ENCODE peak calls at places on chromosomes 4 and X, in ten cellular contexts. R is naive B cell; C is NCI-H1436; I is GF-D8; T is SJSA1; P is astrocyte; N is GM18507; Y is fibroblast of pulmonary artery; H is activated naive CD8-positive, alpha-beta T cell treated with anti-CD3 and anti-CD28 coated beads, Interleukin-2, amount 10 ng/mL, durations not matched to agents 7 days and 5 days; U is NCI-H2029 treated with DMSO at 0.1 percent for 48 hours. Z is an unnamed sample.

GRCh38 chr4:3248811-3249661 is at the start of gene MSANTD1:
- DNase-seq in U (no peak), R (no peak), T (no peak), Y (peak; percentile 60), C (no peak), H (no peak), N (no peak), I (no peak), P (no peak), Z (peak; percentile 36)

GRCh38 chr4:146699910-146700309 is 61.2 kb downstream of the POU4F2 start:
- DNase-seq in Y (no peak), T (no peak), R (no peak), U (no peak), I (no peak), H (no peak), P (no peak), N (no peak), C (no peak), Z (no peak)

GRCh38 chr4:78613522-78614311 is 62.1 kb downstream of the ANXA3 start:
- DNase-seq in H (no peak), R (peak; percentile 48), Y (no peak), C (peak; percentile 14), I (peak; percentile 66), U (peak; percentile 7), N (no peak), P (no peak), T (no peak), Z (no peak)

GRCh38 chr4:5785806-5786680 is 75.0 kb downstream of the EVC start:
- DNase-seq in H (no peak), Y (peak; percentile 79), T (no peak), U (no peak), R (no peak), N (no peak), I (no peak), C (no peak), P (peak; percentile 79), Z (peak; percentile 57)

GRCh38 chr4:166481739-166482138 is 608.7 kb downstream of the TLL1 start:
- DNase-seq in H (no peak), R (no peak), I (no peak), Y (no peak), P (no peak), U (no peak), C (no peak), N (no peak), T (no peak), Z (no peak)

GRCh38 chr4:2364654-2365053 is 53.8 kb downstream of the ZFYVE28 start:
- DNase-seq in C (no peak), P (peak; percentile 44), U (no peak), H (peak; percentile 79), Y (peak; percentile 53), T (no peak), R (peak; percentile 64), I (no peak), N (no peak), Z (no peak)

GRCh38 chrX:1322393-1322792 is 14.2 kb upstream of the IL3RA start:
- DNase-seq in R (no peak), P (no peak), Y (no peak), T (no peak), U (no peak), H (peak; percentile 44), C (no peak), N (no peak), I (peak; percentile 9), Z (peak; percentile 45)

GRCh38 chr4:152100378-152101201 is 339.8 kb upstream of the GATB start:
- DNase-seq in H (peak; percentile 73), U (no peak), Y (no peak), T (no peak), N (no peak), R (peak; percentile 40), P (no peak), C (no peak), I (no peak), Z (peak; percentile 15)

GRCh38 chr4:81165853-81166430 is 49.1 kb downstream of the PRKG2 start:
- DNase-seq in H (no peak), I (no peak), U (no peak), N (no peak), P (no peak), T (no peak), Y (no peak), R (no peak), C (no peak), Z (peak; percentile 50)

GRCh38 chr4:110195561-110196205 is 2.7 kb downstream of the ELOVL6 start:
- DNase-seq in R (no peak), C (no peak), U (peak; percentile 63), P (no peak), N (no peak), H (no peak), Y (no peak), I (peak; percentile 36), T (no peak), Z (no peak)

GRCh38 chr4:120049732-120050494 is 16.7 kb downstream of the MAD2L1 start:
- DNase-seq in T (peak; percentile 93), C (peak; percentile 53), R (peak; percentile 64), P (peak; percentile 78), N (peak; percentile 32), Y (peak; percentile 88), U (peak; percentile 60), H (peak; percentile 40), I (no peak), Z (peak; percentile 89)

GRCh38 chr4:3009422-3009821 is 46.1 kb downstream of the GRK4 start:
- DNase-seq in P (peak; percentile 4), R (peak; percentile 5), U (no peak), I (no peak), C (no peak), Y (peak; percentile 16), H (no peak), T (no peak), N (no peak), Z (peak; percentile 6)

GRCh38 chrX:18833071-18833731 is 125.8 kb downstream of the PPEF1 start:
- DNase-seq in R (no peak), T (no peak), Y (peak; percentile 1), N (no peak), H (no peak), I (no peak), C (no peak), P (peak; percentile 31), U (no peak), Z (peak; percentile 13)

GRCh38 chr4:42488554-42488953 is 91.3 kb downstream of the SHISA3 start:
- DNase-seq in Y (no peak), T (no peak), C (no peak), P (no peak), I (no peak), N (no peak), R (no peak), H (no peak), U (no peak), Z (no peak)

GRCh38 chrX:27660878-27661277 is 70.7 kb downstream of the DCAF8L2 start:
- DNase-seq in N (no peak), T (no peak), I (no peak), R (no peak), U (no peak), C (no peak), P (no peak), Y (no peak), H (no peak), Z (no peak)

GRCh38 chrX:18973527-18974192 is 10.3 kb downstream of the PHKA2 start:
- DNase-seq in U (peak; percentile 10), H (no peak), P (no peak), I (no peak), Y (peak; percentile 13), R (no peak), N (no peak), C (no peak), T (no peak), Z (peak; percentile 8)

GRCh38 chrX:135345328-135345645 is 36.0 kb downstream of the ETDC start:
- DNase-seq in I (no peak), P (peak; percentile 34), N (no peak), T (peak; percentile 46), R (no peak), Y (peak; percentile 65), H (no peak), C (no peak), U (no peak), Z (peak; percentile 84)

GRCh38 chr4:38106301-38106700 is 146.1 kb downstream of the PTTG2 start:
- DNase-seq in T (no peak), I (no peak), C (no peak), U (no peak), N (no peak), R (no peak), P (peak; percentile 57), Y (peak; percentile 87), H (no peak), Z (no peak)

GRCh38 chr4:165751882-165752281 is 121.2 kb upstream of the TLL1 start:
- DNase-seq in C (no peak), Y (no peak), R (no peak), T (no peak), H (no peak), N (no peak), U (no peak), I (no peak), P (no peak), Z (no peak)

GRCh38 chr4:87092389-87093141 is 127.9 kb downstream of the KLHL8 start:
- DNase-seq in C (no peak), T (no peak), N (no peak), H (no peak), I (peak; percentile 97), R (peak; percentile 17), U (peak; percentile 36), Y (peak; percentile 92), P (peak; percentile 91), Z (peak; percentile 90)

GRCh38 chrX:103953353-103953752 is 9.1 kb upstream of the TMSB15B start:
- DNase-seq in I (no peak), C (no peak), P (no peak), N (no peak), U (no peak), T (no peak), H (no peak), R (no peak), Y (no peak), Z (no peak)

GRCh38 chrX:65871671-65872311 is 168.1 kb downstream of the VSIG4 start:
- DNase-seq in I (no peak), T (peak; percentile 8), H (no peak), U (no peak), R (no peak), N (peak; percentile 9), Y (peak; percentile 51), C (peak; percentile 33), P (no peak), Z (peak; percentile 74)

GRCh38 chr4:87716350-87717041 is 66.4 kb downstream of the DMP1 start:
- DNase-seq in I (no peak), C (no peak), H (no peak), U (no peak), T (no peak), Y (no peak), R (no peak), P (no peak), N (no peak), Z (no peak)

GRCh38 chr4:186481998-186482790 is 73.2 kb downstream of the MTNR1A start:
- DNase-seq in P (no peak), R (no peak), N (no peak), Y (no peak), H (no peak), I (no peak), U (no peak), T (peak; percentile 62), C (no peak), Z (no peak)

GRCh38 chrX:10759400-10759799 is 139.0 kb upstream of the MID1 start:
- DNase-seq in U (no peak), N (no peak), P (no peak), H (no peak), Y (no peak), T (no peak), R (no peak), I (no peak), C (no peak), Z (no peak)

GRCh38 chr4:83025563-83025962 is 9.4 kb upstream of the COPS4 start:
- DNase-seq in H (no peak), U (no peak), R (no peak), N (no peak), T (no peak), I (no peak), C (no peak), Y (no peak), P (no peak), Z (no peak)

GRCh38 chr4:156969136-156969535 is 2.5 kb downstream of the PDGFC start:
- DNase-seq in T (no peak), U (no peak), H (no peak), I (no peak), P (no peak), Y (no peak), C (no peak), R (no peak), N (no peak), Z (no peak)

GRCh38 chrX:79182616-79183015 is 38.1 kb downstream of the GPR174 start:
- DNase-seq in I (no peak), Y (no peak), H (no peak), T (no peak), P (no peak), C (no peak), R (no peak), N (no peak), U (no peak), Z (no peak)

Z was measured in M059J.